ENCODE peak calls at places on chromosomes 7 and 10, in nine cellular contexts. B is B cell, R is cardiac fibroblast, D is mesothelial cell of epicardium, X is Peyer's patch, V is dorsolateral prefrontal cortex, U is fibroblast of pulmonary artery, O is AG10803, Y is AG09319. Z is an unnamed sample.

GRCh38 chr10:62610649-62611229 is 193.8 kb upstream of the ADO start:
- DNase-seq in U (peak), V (peak), Y (no peak), R (peak), D (no peak), B (peak), X (peak), O (peak), Z (peak)

GRCh38 chr7:93284908-93285307 is 52.7 kb downstream of the VPS50 start:
- DNase-seq in D (no peak), Y (no peak), B (no peak), R (no peak), V (no peak), X (no peak), O (no peak), U (no peak), Z (no peak)

GRCh38 chr7:155754165-155754564 is 58.1 kb downstream of the SHH start:
- DNase-seq in R (no peak), Y (no peak), X (no peak), V (no peak), B (no peak), U (no peak), D (no peak), O (no peak), Z (no peak)

GRCh38 chr10:71963756-71964668 is at the start of gene CHST3:
- DNase-seq in D (peak), X (no peak), Y (no peak), V (no peak), U (peak), R (peak), O (peak), B (no peak), Z (no peak)

GRCh38 chr7:137025469-137026175 is 157.2 kb downstream of the CHRM2 start:
- DNase-seq in V (no peak), X (no peak), U (peak), O (peak), Y (peak), R (peak), B (no peak), D (no peak), Z (no peak)

GRCh38 chr7:28389504-28390385 is 22.6 kb upstream of the CREB5 start:
- DNase-seq in Y (peak), U (peak), D (no peak), X (no peak), V (peak), R (peak), B (no peak), O (peak), Z (no peak)

GRCh38 chr7:19202599-19202998 is 57.4 kb upstream of the FERD3L start:
- DNase-seq in O (no peak), B (no peak), U (no peak), R (no peak), V (no peak), Y (no peak), D (no peak), X (no peak), Z (no peak)

GRCh38 chr7:137903382-137904169 is 56.8 kb upstream of the DGKI start:
- DNase-seq in D (no peak), Y (peak), B (peak), R (peak), U (peak), O (peak), X (peak), V (peak), Z (peak)

GRCh38 chr7:42770106-42770505 is 141.8 kb downstream of the C7orf25 start:
- DNase-seq in D (no peak), O (peak), Y (no peak), R (peak), U (no peak), V (no peak), X (no peak), B (no peak), Z (no peak)

GRCh38 chr10:121734517-121735137 is 136.4 kb upstream of the FGFR2 start:
- DNase-seq in V (no peak), D (no peak), X (no peak), O (peak), R (peak), U (peak), B (no peak), Y (no peak), Z (no peak)

GRCh38 chr7:20748853-20749252 is 37.8 kb downstream of the SP8 start:
- DNase-seq in X (no peak), B (no peak), V (no peak), O (no peak), R (no peak), U (no peak), D (no peak), Y (no peak), Z (no peak)

GRCh38 chr7:2520808-2521146 is 1.2 kb downstream of the LFNG start:
- DNase-seq in D (no peak), Y (no peak), O (no peak), R (peak), V (no peak), X (no peak), U (peak), B (no peak), Z (no peak)

GRCh38 chr10:132582795-132583194 is 45.2 kb downstream of the INPP5A start:
- DNase-seq in B (no peak), V (no peak), Y (no peak), X (no peak), D (no peak), O (no peak), U (no peak), R (no peak), Z (no peak)

GRCh38 chr7:41656357-41656756 is 46.5 kb downstream of the INHBA start:
- DNase-seq in Y (peak), V (no peak), B (no peak), X (no peak), O (peak), U (peak), D (no peak), R (peak), Z (no peak)

GRCh38 chr10:12594448-12594944 is 245.1 kb downstream of the CAMK1D start:
- DNase-seq in B (no peak), R (no peak), Y (no peak), X (peak), O (no peak), D (no peak), V (no peak), U (no peak), Z (no peak)

GRCh38 chr10:73439605-73440298 is 6.4 kb upstream of the MSS51 start:
- DNase-seq in O (peak), B (no peak), R (peak), D (no peak), Y (no peak), U (peak), X (no peak), V (peak), Z (no peak)

DNA sequence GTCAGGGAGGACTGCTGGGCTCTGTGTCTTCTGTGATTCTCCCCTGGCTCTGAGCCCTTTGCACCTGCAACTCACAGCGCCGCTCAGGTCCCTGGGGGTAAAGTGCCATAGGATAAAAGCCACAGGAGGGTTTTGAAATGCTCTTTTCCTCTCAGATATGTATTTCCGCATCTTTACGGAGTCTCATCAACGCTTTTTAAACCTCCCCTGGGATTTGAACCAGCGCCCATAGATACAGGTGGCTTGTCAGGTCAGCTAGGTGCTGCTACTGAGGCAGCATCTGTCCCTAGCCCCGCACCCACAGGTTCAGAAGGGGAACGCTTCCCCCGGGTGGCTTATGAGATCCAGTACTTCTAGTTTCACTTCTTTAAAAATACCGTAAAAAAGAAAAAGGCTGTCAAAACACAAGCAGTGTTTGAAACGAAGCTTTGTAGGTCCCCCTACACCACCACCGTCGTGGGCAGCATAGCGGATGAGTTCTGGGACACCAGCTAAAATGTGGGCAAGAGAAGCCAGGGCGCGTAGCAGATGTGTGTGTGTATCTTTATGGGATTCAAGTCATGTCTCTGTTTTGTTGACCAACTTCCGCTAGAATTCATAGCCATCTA is 173.5 kb downstream of the CUX1 start:
- DNase-seq in U (no peak), O (no peak), X (peak), Y (no peak), V (peak), B (peak), D (no peak), R (no peak), Z (no peak)
- TF ChIP-seq CTCF in U (no peak), O (no peak), X (no peak), Y (no peak), V (no peak), B (no peak), D (no peak), R (no peak), Z (no peak)

GRCh38 chr10:48535416-48536225 is 69.3 kb downstream of the ARHGAP22 start:
- DNase-seq in Y (no peak), O (no peak), V (no peak), R (no peak), X (peak), B (no peak), U (no peak), D (no peak), Z (no peak)
- TF ChIP-seq CTCF in Y (no peak), O (no peak), V (no peak), R (peak), X (no peak), B (no peak), U (no peak), D (no peak), Z (no peak)

GRCh38 chr7:97971990-97972943 is 17.7 kb downstream of the OCM2 start:
- DNase-seq in O (peak), B (peak), Y (peak), X (peak), R (peak), V (peak), D (peak), U (peak), Z (peak)
- TF ChIP-seq CTCF in O (peak), B (no peak), Y (peak), X (no peak), R (peak), V (peak), D (no peak), U (peak), Z (no peak)

GRCh38 chr7:141891338-141891737 is 24.9 kb upstream of the OR9A4 start:
- DNase-seq in V (no peak), X (no peak), R (no peak), Y (no peak), U (no peak), B (no peak), O (no peak), D (no peak), Z (no peak)
- TF ChIP-seq CTCF in V (no peak), X (no peak), R (no peak), Y (no peak), U (no peak), B (no peak), O (no peak), D (no peak), Z (no peak)

DNA sequence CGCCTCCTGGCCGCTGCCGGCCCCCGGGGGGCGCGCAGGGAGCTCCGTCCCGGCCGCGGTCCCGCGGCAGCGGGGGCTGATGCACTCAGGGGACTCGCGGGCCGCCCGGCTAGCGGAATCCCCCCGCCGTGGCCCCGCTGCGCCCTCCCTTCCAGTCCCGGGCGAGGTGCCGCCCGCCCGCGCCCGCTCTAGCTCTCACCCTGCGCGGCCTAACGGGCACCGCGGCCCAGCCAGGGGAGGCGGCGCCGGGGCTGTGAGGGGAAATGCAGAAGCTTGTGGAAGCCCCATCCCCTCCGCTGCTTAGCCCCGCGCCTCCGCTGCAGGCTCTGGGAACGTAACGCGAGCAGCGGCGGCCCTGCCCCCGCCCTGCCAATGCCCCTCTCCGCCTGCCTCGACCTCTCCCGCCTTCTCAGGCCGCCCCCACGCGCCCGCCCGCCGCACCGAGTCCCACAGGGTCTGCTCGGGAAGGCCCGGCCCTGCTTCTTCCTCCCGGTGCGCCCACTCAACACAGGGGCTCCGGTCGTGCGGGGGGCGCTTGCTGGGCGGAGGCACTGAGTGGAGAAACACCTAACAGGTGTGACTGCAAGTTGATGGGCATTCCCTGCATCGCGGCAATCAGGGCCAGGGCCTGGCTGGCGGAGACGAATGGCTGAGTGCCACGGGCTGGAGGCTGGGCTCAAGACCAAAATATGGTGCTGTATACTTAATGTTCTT is 383 bp upstream of the TMEM229A start:
- DNase-seq in R (no peak), U (peak), X (no peak), V (peak), D (no peak), B (peak), O (no peak), Y (no peak), Z (no peak)
- TF ChIP-seq CTCF in R (no peak), U (no peak), X (no peak), V (no peak), D (no peak), B (no peak), O (no peak), Y (no peak), Z (no peak)

Z was measured in natural killer cell.